ENCODE peak calls at places on chromosome 2, in nine cellular contexts. H is BJ, C is cardiac fibroblast, S is omental fat pad, I is lower leg skin, G is fibroblast of lung, Z is esophagus squamous epithelium, X is WERI-Rb-1, E is glutamatergic neuron. L is an unnamed sample.

GRCh38 chr2:162828545-162828944 is 10.0 kb downstream of the KCNH7 start:
- DNase-seq in H (no peak), C (no peak), S (no peak), I (no peak), G (no peak), Z (no peak), X (no peak), E (no peak), L (no peak)

GRCh38 chr2:67182884-67183283 is 214.2 kb upstream of the ETAA1 start:
- DNase-seq in H (no peak), C (no peak), S (no peak), I (no peak), G (no peak), Z (no peak), X (no peak), E (no peak), L (no peak)

GRCh38 chr2:235605306-235605998 is 111.6 kb downstream of the AGAP1 start:
- DNase-seq in H (peak; percentile 91), C (peak; percentile 98), S (peak; percentile 72), I (peak; percentile 96), G (peak; percentile 98), Z (no peak), X (no peak), E (peak; percentile 79), L (peak; percentile 86)

GRCh38 chr2:45452866-45453265 is 158.2 kb downstream of the SRBD1 start:
- DNase-seq in H (peak; percentile 96), C (peak; percentile 95), S (no peak), I (no peak), G (peak; percentile 96), Z (no peak), X (no peak), E (no peak), L (peak; percentile 83)

GRCh38 chr2:86216577-86217555 is 17.6 kb downstream of the MRPL35 start:
- DNase-seq in H (no peak), C (peak; percentile 43), S (no peak), I (no peak), G (no peak), Z (no peak), X (no peak), E (no peak), L (no peak)

GRCh38 chr2:158729873-158730620 is 65.1 kb upstream of the DAPL1 start:
- DNase-seq in H (no peak), C (no peak), S (no peak), I (peak; percentile 79), G (no peak), Z (no peak), X (peak; percentile 58), E (no peak), L (no peak)

GRCh38 chr2:183248866-183249567 is 124.8 kb downstream of the NUP35 start:
- DNase-seq in H (no peak), C (peak; percentile 54), S (no peak), I (no peak), G (peak; percentile 50), Z (no peak), X (no peak), E (no peak), L (peak; percentile 29)

GRCh38 chr2:234257859-234258561 is 207.5 kb downstream of the SPP2 start:
- DNase-seq in H (peak; percentile 89), C (peak; percentile 95), S (no peak), I (peak; percentile 91), G (peak; percentile 95), Z (no peak), X (peak; percentile 76), E (peak; percentile 30), L (peak; percentile 98)

GRCh38 chr2:128689971-128690370 is 371.3 kb upstream of the HS6ST1 start:
- DNase-seq in H (no peak), C (no peak), S (no peak), I (peak; percentile 57), G (no peak), Z (no peak), X (no peak), E (no peak), L (no peak)

GRCh38 chr2:176464886-176465564 is 195.8 kb downstream of the MTX2 start:
- DNase-seq in H (no peak), C (no peak), S (no peak), I (no peak), G (no peak), Z (no peak), X (no peak), E (peak; percentile 18), L (no peak)

GRCh38 chr2:202113571-202114142 is 40.6 kb downstream of the KIAA2012 start:
- DNase-seq in H (peak; percentile 67), C (no peak), S (no peak), I (no peak), G (no peak), Z (no peak), X (no peak), E (no peak), L (no peak)

GRCh38 chr2:55883339-55883738 is 40.2 kb downstream of the EFEMP1 start:
- DNase-seq in H (no peak), C (peak; percentile 83), S (no peak), I (no peak), G (peak; percentile 62), Z (no peak), X (no peak), E (no peak), L (no peak)
- TF ChIP-seq CTCF in H (no peak), C (no peak), S (no peak), I (no peak), G (no peak), Z (no peak), X (no peak), E (no peak), L (no peak)

GRCh38 chr2:112253261-112253807 is 1.5 kb downstream of the ZC3H8 start:
- DNase-seq in H (no peak), C (no peak), S (no peak), I (no peak), G (peak; percentile 8), Z (no peak), X (no peak), E (no peak), L (no peak)

GRCh38 chr2:112255875-112256274 is 1.0 kb upstream of the ZC3H8 start:
- DNase-seq in H (no peak), C (no peak), S (no peak), I (no peak), G (no peak), Z (no peak), X (no peak), E (no peak), L (no peak)

GRCh38 chr2:112257575-112257974 is 2.7 kb upstream of the ZC3H8 start:
- DNase-seq in H (no peak), C (no peak), S (no peak), I (no peak), G (no peak), Z (no peak), X (no peak), E (no peak), L (no peak)

GRCh38 chr2:112256654-112257053 is 1.8 kb upstream of the ZC3H8 start:
- DNase-seq in H (no peak), C (no peak), S (no peak), I (no peak), G (no peak), Z (no peak), X (no peak), E (no peak), L (no peak)

GRCh38 chr2:112254466-112255240 is at the start of gene ZC3H8:
- DNase-seq in H (peak; percentile 37), C (peak; percentile 91), S (peak; percentile 78), I (peak; percentile 98), G (peak; percentile 81), Z (peak; percentile 63), X (peak; percentile 94), E (peak; percentile 96), L (peak; percentile 46)
- TF ChIP-seq CTCF in H (no peak), C (no peak), S (no peak), I (no peak), G (no peak), Z (no peak), X (peak; percentile 3), E (no peak), L (no peak)

DNA sequence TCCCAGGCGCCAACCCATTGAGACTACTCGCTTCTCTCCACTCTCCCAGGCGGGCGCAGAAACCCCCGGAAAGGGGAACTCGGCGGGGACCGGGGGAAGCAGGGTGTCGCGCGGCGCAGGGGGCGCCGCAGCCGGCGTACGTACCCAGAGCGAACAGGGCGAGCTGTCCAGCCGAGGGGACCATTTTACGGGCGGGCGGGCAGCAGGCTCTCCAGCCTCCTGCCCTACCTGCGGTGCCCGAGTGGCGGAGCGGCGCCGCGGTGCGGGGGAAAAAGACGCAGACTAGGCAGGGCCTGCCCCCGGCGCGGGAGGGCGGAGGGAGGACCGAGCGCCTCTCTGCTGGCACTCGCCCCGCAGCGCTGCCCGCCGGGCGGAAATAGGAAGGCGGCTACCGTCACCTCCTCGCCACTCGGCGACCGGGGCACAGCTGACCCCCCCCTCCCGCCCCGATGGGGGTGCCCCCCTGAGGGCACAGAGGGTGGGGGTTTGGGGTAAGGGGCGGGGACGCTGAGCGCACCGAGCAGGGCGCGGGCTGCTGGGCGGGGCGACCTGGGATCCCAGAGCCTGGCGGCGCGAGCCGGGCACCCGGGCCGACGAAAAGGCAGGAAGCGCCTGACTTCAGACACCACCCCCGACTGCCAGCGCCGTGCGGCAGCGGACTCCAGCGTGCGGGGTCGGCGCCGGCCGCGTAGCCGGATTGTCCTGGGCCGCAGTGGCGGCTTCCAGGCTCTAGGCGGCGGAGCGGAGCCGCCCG is at the start of gene TGFA:
- DNase-seq in H (no peak), C (peak; percentile 31), S (no peak), I (peak; percentile 93), G (peak; percentile 2), Z (no peak), X (peak; percentile 89), E (peak; percentile 82), L (no peak)
- TF ChIP-seq CTCF in H (peak; percentile 74), C (peak; percentile 58), S (no peak), I (no peak), G (peak; percentile 66), Z (peak; percentile 34), X (peak; percentile 94), E (peak; percentile 87), L (peak; percentile 82)

GRCh38 chr2:74128206-74128605 is 19.5 kb downstream of the BOLA3 start:
- DNase-seq in H (no peak), C (no peak), S (no peak), I (no peak), G (peak; percentile 29), Z (no peak), X (no peak), E (no peak), L (no peak)
- TF ChIP-seq CTCF in H (peak; percentile 33), C (no peak), S (no peak), I (no peak), G (no peak), Z (no peak), X (no peak), E (peak; percentile 30), L (peak; percentile 18)

DNA sequence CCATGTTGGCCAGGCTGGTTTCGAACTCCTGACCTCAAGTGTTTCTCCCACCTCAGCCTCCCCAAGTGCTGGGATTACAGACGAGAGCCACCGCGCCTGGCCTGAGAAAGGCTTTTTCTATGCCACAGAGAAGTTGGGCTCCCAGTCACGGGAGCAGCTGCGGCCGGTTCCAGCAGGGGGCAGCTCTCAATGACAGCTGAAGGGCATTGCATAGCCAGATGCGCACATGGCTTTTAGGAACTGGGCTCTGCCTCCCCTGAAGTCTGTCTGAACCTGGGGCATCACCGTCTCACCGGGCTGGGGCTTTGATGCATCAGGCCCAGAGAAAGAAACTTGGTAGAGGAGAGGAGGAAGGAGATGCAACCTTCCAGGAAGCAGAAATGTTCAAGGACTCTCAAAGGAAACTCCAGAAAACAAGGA is 84.2 kb upstream of the LAPTM4A start:
- DNase-seq in H (no peak), C (peak; percentile 77), S (no peak), I (peak; percentile 92), G (peak; percentile 76), Z (no peak), X (peak; percentile 88), E (peak; percentile 73), L (no peak)
- TF ChIP-seq CTCF in H (peak; percentile 94), C (peak; percentile 87), S (no peak), I (no peak), G (peak; percentile 68), Z (peak; percentile 15), X (peak; percentile 94), E (peak; percentile 58), L (peak; percentile 79)

L was measured in astrocyte of the cerebellum.